ENCODE peak calls at places on chromosomes 6 and 20, in seven cellular contexts. One of them, this sample, is unnamed.
A peak's percentile ranks its signal among the peaks of the same experiment; 100 is the strongest.

GRCh38 chr6:80553071-80553740 is 446.7 kb downstream of the BCKDHB start:
- DNase-seq in HFFc6: no peak
- DNase-seq in NB4: no peak
- DNase-seq in mucosa of descending colon: no peak
- DNase-seq in GM10248: no peak
- DNase-seq in hepatocyte: no peak
- DNase-seq in CD8-positive, alpha-beta T cell: no peak
- DNase-seq in this sample: no peak

GRCh38 chr20:48527771-48528170 is 300.0 kb downstream of the PREX1 start:
- DNase-seq in HFFc6: no peak
- DNase-seq in NB4: no peak
- DNase-seq in mucosa of descending colon: no peak
- DNase-seq in GM10248: no peak
- DNase-seq in hepatocyte: no peak
- DNase-seq in CD8-positive, alpha-beta T cell: no peak
- DNase-seq in this sample: no peak

GRCh38 chr20:2688041-2688591 is 4.5 kb upstream of the EBF4 start:
- DNase-seq in HFFc6: no peak
- DNase-seq in NB4: peak; percentile 95
- DNase-seq in mucosa of descending colon: peak; percentile 68
- DNase-seq in GM10248: peak; percentile 68
- DNase-seq in hepatocyte: peak; percentile 76
- DNase-seq in CD8-positive, alpha-beta T cell: peak; percentile 58
- DNase-seq in this sample: no peak

GRCh38 chr20:19890358-19891117 is 126.6 kb upstream of the NAA20 start:
- DNase-seq in HFFc6: no peak
- DNase-seq in NB4: no peak
- DNase-seq in mucosa of descending colon: no peak
- DNase-seq in GM10248: no peak
- DNase-seq in hepatocyte: peak; percentile 55
- DNase-seq in CD8-positive, alpha-beta T cell: no peak
- DNase-seq in this sample: no peak

GRCh38 chr6:26556263-26557070 is 18.3 kb downstream of the HMGN4 start:
- DNase-seq in HFFc6: peak; percentile 99
- DNase-seq in NB4: peak; percentile 90
- DNase-seq in mucosa of descending colon: no peak
- DNase-seq in GM10248: no peak
- DNase-seq in hepatocyte: peak; percentile 78
- DNase-seq in CD8-positive, alpha-beta T cell: no peak
- DNase-seq in this sample: peak; percentile 83

GRCh38 chr6:13668291-13668928 is 43.2 kb downstream of the RANBP9 start:
- DNase-seq in HFFc6: no peak
- DNase-seq in NB4: peak; percentile 30
- DNase-seq in mucosa of descending colon: no peak
- DNase-seq in GM10248: no peak
- DNase-seq in hepatocyte: no peak
- DNase-seq in CD8-positive, alpha-beta T cell: no peak
- DNase-seq in this sample: no peak

GRCh38 chr6:165936660-165937059 is 231.0 kb downstream of the TBXT start:
- DNase-seq in HFFc6: no peak
- DNase-seq in NB4: no peak
- DNase-seq in mucosa of descending colon: no peak
- DNase-seq in GM10248: no peak
- DNase-seq in hepatocyte: no peak
- DNase-seq in CD8-positive, alpha-beta T cell: no peak
- DNase-seq in this sample: no peak

GRCh38 chr6:167787896-167788530 is 38.7 kb upstream of the AFDN start:
- DNase-seq in HFFc6: no peak
- DNase-seq in NB4: no peak
- DNase-seq in mucosa of descending colon: no peak
- DNase-seq in GM10248: no peak
- DNase-seq in hepatocyte: no peak
- DNase-seq in CD8-positive, alpha-beta T cell: no peak
- DNase-seq in this sample: no peak

GRCh38 chr6:157551041-157551832 is 170.2 kb downstream of the ZDHHC14 start:
- DNase-seq in HFFc6: no peak
- DNase-seq in NB4: no peak
- DNase-seq in mucosa of descending colon: no peak
- DNase-seq in GM10248: no peak
- DNase-seq in hepatocyte: no peak
- DNase-seq in CD8-positive, alpha-beta T cell: no peak
- DNase-seq in this sample: no peak

GRCh38 chr6:51857134-51857533 is 230.3 kb downstream of the PKHD1 start:
- DNase-seq in HFFc6: no peak
- DNase-seq in NB4: no peak
- DNase-seq in mucosa of descending colon: no peak
- DNase-seq in GM10248: no peak
- DNase-seq in hepatocyte: no peak
- DNase-seq in CD8-positive, alpha-beta T cell: no peak
- DNase-seq in this sample: no peak

GRCh38 chr6:113306552-113307145 is 550.5 kb upstream of the MARCKS start:
- DNase-seq in HFFc6: no peak
- DNase-seq in NB4: peak; percentile 59
- DNase-seq in mucosa of descending colon: peak; percentile 62
- DNase-seq in GM10248: peak; percentile 35
- DNase-seq in hepatocyte: peak; percentile 74
- DNase-seq in CD8-positive, alpha-beta T cell: no peak
- DNase-seq in this sample: no peak

GRCh38 chr6:149190228-149190831 is 127.2 kb upstream of the TAB2 start:
- DNase-seq in HFFc6: no peak
- DNase-seq in NB4: peak; percentile 38
- DNase-seq in mucosa of descending colon: peak; percentile 63
- DNase-seq in GM10248: no peak
- DNase-seq in hepatocyte: no peak
- DNase-seq in CD8-positive, alpha-beta T cell: no peak
- DNase-seq in this sample: no peak

GRCh38 chr6:14876778-14877613 is 368.9 kb upstream of the JARID2 start:
- DNase-seq in HFFc6: peak; percentile 73
- DNase-seq in NB4: peak; percentile 76
- DNase-seq in mucosa of descending colon: no peak
- DNase-seq in GM10248: peak; percentile 57
- DNase-seq in hepatocyte: no peak
- DNase-seq in CD8-positive, alpha-beta T cell: no peak
- DNase-seq in this sample: no peak

GRCh38 chr20:3251806-3252205 is 12.8 kb upstream of the SLC4A11 start:
- DNase-seq in HFFc6: no peak
- DNase-seq in NB4: no peak
- DNase-seq in mucosa of descending colon: no peak
- DNase-seq in GM10248: no peak
- DNase-seq in hepatocyte: no peak
- DNase-seq in CD8-positive, alpha-beta T cell: no peak
- DNase-seq in this sample: no peak

GRCh38 chr20:60694763-60695162 is 557.3 kb upstream of the CDH4 start:
- DNase-seq in HFFc6: peak; percentile 12
- DNase-seq in NB4: peak; percentile 27
- DNase-seq in mucosa of descending colon: no peak
- DNase-seq in GM10248: no peak
- DNase-seq in hepatocyte: no peak
- DNase-seq in CD8-positive, alpha-beta T cell: no peak
- DNase-seq in this sample: no peak

GRCh38 chr6:45445749-45446454 is 68.2 kb upstream of the SUPT3H start:
- DNase-seq in HFFc6: peak; percentile 98
- DNase-seq in NB4: peak; percentile 99
- DNase-seq in mucosa of descending colon: peak; percentile 60
- DNase-seq in GM10248: no peak
- DNase-seq in hepatocyte: peak; percentile 91
- DNase-seq in CD8-positive, alpha-beta T cell: no peak
- DNase-seq in this sample: peak; percentile 97

DNA sequence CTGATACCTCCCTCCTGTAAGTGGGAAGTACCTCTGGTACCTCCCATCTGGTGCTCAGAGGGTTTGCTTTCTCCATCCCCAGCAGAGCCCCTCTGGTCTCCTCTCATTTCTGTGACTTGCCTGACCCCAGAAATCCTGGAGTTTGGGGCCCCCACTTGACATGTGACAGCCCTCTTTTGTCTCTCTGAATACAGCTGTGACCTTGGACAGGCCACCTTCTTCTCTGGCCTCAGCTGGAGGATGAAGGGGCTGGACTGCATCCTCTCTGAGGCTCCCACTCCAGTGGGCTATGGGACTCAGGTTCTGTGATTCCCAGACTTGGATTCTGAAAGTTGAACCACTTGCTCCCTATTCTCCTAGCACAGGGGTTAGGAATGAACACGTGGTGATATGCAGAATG is 9.0 kb downstream of the BPIFB3 start:
- DNase-seq in HFFc6: no peak
- DNase-seq in NB4: no peak
- DNase-seq in mucosa of descending colon: no peak
- DNase-seq in GM10248: no peak
- DNase-seq in hepatocyte: no peak
- DNase-seq in CD8-positive, alpha-beta T cell: no peak
- DNase-seq in this sample: no peak
- TF ChIP-seq CTCF in HFFc6: no peak
- TF ChIP-seq CTCF in NB4: no peak
- TF ChIP-seq CTCF in mucosa of descending colon: no peak
- TF ChIP-seq CTCF in GM10248: no peak
- TF ChIP-seq CTCF in hepatocyte: no peak
- TF ChIP-seq CTCF in CD8-positive, alpha-beta T cell: no peak
- TF ChIP-seq CTCF in this sample: no peak

DNA sequence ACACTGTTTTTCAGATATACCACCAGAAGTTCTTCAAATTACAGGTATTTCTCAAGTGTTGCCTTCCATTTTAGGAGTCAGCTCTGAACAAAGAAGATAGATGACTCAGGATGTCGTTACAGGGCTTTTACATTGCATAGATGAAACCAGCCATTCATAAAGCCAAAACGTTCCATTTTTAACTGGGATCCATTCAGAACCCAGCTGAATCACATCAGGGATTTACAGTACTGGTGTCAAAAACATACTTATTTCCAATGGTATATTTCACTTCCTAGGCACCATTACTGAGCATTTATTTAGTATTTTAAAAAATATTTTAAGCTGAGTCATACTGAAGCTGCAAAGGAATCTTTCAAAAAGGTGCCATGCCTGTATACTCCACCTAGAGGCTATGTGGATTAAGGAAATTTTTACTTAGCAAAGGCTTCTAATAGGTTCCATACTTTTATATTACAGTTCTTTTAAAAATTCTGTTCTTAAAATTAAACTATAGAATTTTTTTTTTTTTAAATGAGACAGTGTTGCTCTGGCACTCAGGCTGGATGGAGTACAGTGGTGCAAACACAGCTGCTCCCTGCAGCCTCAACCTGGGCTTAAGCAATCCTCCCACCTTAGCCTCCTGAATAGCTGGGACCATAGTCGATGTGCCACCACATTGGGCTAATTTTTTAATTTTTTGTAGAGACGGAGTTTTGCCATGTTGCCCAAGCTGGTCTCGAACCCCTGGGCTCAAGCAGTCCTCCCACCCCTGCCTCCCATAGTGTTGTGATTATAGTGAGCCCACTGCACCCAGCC is 2.6 kb downstream of the ASF1A start:
- DNase-seq in HFFc6: peak; percentile 54
- DNase-seq in NB4: peak; percentile 78
- DNase-seq in mucosa of descending colon: no peak
- DNase-seq in GM10248: peak; percentile 40
- DNase-seq in hepatocyte: peak; percentile 40
- DNase-seq in CD8-positive, alpha-beta T cell: no peak
- DNase-seq in this sample: no peak
- TF ChIP-seq CTCF in HFFc6: peak; percentile 75
- TF ChIP-seq CTCF in NB4: peak; percentile 43
- TF ChIP-seq CTCF in mucosa of descending colon: peak; percentile 13
- TF ChIP-seq CTCF in GM10248: peak; percentile 36
- TF ChIP-seq CTCF in hepatocyte: peak; percentile 55
- TF ChIP-seq CTCF in CD8-positive, alpha-beta T cell: peak; percentile 40
- TF ChIP-seq CTCF in this sample: peak; percentile 30

DNA sequence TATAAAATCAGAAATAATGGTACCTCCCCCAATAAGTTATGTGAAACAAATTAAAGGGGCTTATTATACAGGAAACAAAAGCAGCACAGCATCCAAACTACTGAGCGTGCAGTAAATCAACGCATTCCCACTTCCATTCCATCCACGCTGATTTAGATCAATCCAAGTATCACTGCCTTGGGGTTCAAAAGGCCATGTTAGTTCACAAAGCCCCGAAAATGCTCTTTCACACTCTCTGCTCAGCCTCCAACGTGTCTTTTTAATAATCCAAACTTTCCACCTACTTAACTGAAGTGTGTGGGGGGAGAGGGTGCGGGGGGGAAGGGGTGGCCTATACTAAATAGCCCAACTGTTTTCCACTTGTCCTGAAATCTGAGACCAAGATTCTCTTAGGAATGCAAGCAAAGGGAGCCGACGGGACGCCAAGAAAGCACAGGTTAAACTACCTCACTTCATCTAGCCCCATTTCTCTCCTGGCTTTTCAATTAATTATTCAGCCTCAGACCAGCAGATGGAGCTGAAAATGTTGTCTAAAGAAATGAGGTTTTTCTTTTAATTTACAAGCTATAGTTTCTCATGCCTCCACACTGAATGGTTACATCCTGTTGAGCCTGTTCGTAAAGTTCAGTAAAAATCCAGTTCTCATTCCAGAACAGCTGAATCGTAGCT is 1.1 kb upstream of the NXT1 start:
- DNase-seq in HFFc6: no peak
- DNase-seq in NB4: no peak
- DNase-seq in mucosa of descending colon: no peak
- DNase-seq in GM10248: peak; percentile 48
- DNase-seq in hepatocyte: no peak
- DNase-seq in CD8-positive, alpha-beta T cell: no peak
- DNase-seq in this sample: no peak
- TF ChIP-seq CTCF in HFFc6: peak; percentile 68
- TF ChIP-seq CTCF in NB4: peak; percentile 39
- TF ChIP-seq CTCF in mucosa of descending colon: no peak
- TF ChIP-seq CTCF in GM10248: peak; percentile 52
- TF ChIP-seq CTCF in hepatocyte: peak; percentile 51
- TF ChIP-seq CTCF in CD8-positive, alpha-beta T cell: peak; percentile 65
- TF ChIP-seq CTCF in this sample: peak; percentile 46

DNA sequence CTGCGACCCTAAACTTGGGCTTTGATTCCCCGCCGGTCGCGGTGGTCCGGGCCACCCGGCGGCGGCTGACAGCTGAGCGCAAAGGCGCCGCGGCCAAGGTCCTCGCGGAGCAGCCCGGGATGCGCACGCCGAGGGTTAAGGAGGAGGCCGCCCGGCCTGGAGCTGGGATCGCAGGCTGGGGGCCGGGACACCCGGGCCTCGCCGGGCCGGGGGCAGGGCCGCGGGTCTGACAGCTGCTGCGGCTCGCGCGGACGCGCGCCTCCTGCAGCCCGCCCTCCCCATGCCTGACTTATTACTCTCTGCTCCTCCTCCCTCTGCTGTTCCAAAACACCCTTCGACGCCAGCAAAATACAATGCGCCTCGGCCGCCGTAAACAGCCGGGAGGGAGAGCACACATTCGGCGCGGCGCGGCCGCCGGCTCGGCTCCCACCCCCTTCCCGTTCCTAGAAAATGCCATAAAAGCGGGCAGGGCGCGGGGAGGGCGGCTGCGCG is 743 bp downstream of the BACH2 start:
- DNase-seq in HFFc6: peak; percentile 18
- DNase-seq in NB4: peak; percentile 52
- DNase-seq in mucosa of descending colon: peak; percentile 77
- DNase-seq in GM10248: peak; percentile 43
- DNase-seq in hepatocyte: peak; percentile 80
- DNase-seq in CD8-positive, alpha-beta T cell: peak; percentile 51
- DNase-seq in this sample: peak; percentile 7
- TF ChIP-seq CTCF in HFFc6: no peak
- TF ChIP-seq CTCF in NB4: no peak
- TF ChIP-seq CTCF in mucosa of descending colon: no peak
- TF ChIP-seq CTCF in GM10248: no peak
- TF ChIP-seq CTCF in hepatocyte: no peak
- TF ChIP-seq CTCF in CD8-positive, alpha-beta T cell: no peak
- TF ChIP-seq CTCF in this sample: no peak

GRCh38 chr6:139117734-139118133 is 17.1 kb upstream of the HECA start:
- DNase-seq in HFFc6: peak; percentile 10
- DNase-seq in NB4: no peak
- DNase-seq in mucosa of descending colon: no peak
- DNase-seq in GM10248: no peak
- DNase-seq in hepatocyte: no peak
- DNase-seq in CD8-positive, alpha-beta T cell: no peak
- DNase-seq in this sample: no peak
- TF ChIP-seq CTCF in HFFc6: peak; percentile 71
- TF ChIP-seq CTCF in NB4: no peak
- TF ChIP-seq CTCF in mucosa of descending colon: no peak
- TF ChIP-seq CTCF in GM10248: no peak
- TF ChIP-seq CTCF in hepatocyte: no peak
- TF ChIP-seq CTCF in CD8-positive, alpha-beta T cell: no peak
- TF ChIP-seq CTCF in this sample: no peak

GRCh38 chr20:37903317-37904007 is 535 bp downstream of the VSTM2L start:
- DNase-seq in HFFc6: no peak
- DNase-seq in NB4: no peak
- DNase-seq in mucosa of descending colon: no peak
- DNase-seq in GM10248: peak; percentile 36
- DNase-seq in hepatocyte: no peak
- DNase-seq in CD8-positive, alpha-beta T cell: no peak
- DNase-seq in this sample: no peak
- TF ChIP-seq CTCF in HFFc6: peak; percentile 69
- TF ChIP-seq CTCF in NB4: no peak
- TF ChIP-seq CTCF in mucosa of descending colon: no peak
- TF ChIP-seq CTCF in GM10248: peak; percentile 20
- TF ChIP-seq CTCF in hepatocyte: peak; percentile 31
- TF ChIP-seq CTCF in CD8-positive, alpha-beta T cell: no peak
- TF ChIP-seq CTCF in this sample: peak; percentile 6

This sample was measured in AG09319.